ENCODE peak calls at places on chromosomes 1 and 21, in five cellular contexts. U, L, T, M and B are unnamed samples.

GRCh38 chr1:113879459-113880038 is 7.8 kb downstream of the BCL2L15 start:
- DNase-seq in U (no peak), L (no peak), T (no peak), M (no peak), B (no peak)

GRCh38 chr1:18217398-18218043 is 109.9 kb downstream of the IGSF21 start:
- DNase-seq in U (peak), L (peak), T (no peak), M (peak), B (peak)

GRCh38 chr21:43991447-43991991 is 20.6 kb upstream of the TRAPPC10 start:
- DNase-seq in U (no peak), L (no peak), T (no peak), M (no peak), B (no peak)

GRCh38 chr1:196902344-196902743 is 14.5 kb downstream of the CFHR4 start:
- DNase-seq in U (no peak), L (no peak), T (no peak), M (no peak), B (no peak)

GRCh38 chr1:209646558-209646957 is 5.7 kb downstream of the LAMB3 start:
- DNase-seq in U (no peak), L (no peak), T (no peak), M (peak), B (no peak)

GRCh38 chr1:119808491-119808890 is 2.8 kb downstream of the REG4 start:
- DNase-seq in U (no peak), L (no peak), T (no peak), M (peak), B (no peak)

GRCh38 chr1:185375583-185375982 is 58.5 kb upstream of the IVNS1ABP start:
- DNase-seq in U (no peak), L (no peak), T (no peak), M (peak), B (no peak)

GRCh38 chr1:18160290-18160942 is 52.8 kb downstream of the IGSF21 start:
- DNase-seq in U (no peak), L (no peak), T (no peak), M (no peak), B (no peak)

GRCh38 chr21:35424122-35424521 is 375.0 kb upstream of the RUNX1 start:
- DNase-seq in U (no peak), L (no peak), T (no peak), M (no peak), B (no peak)

GRCh38 chr1:226638001-226638601 is 89.5 kb downstream of the STUM start:
- DNase-seq in U (no peak), L (no peak), T (no peak), M (no peak), B (no peak)

GRCh38 chr1:226635456-226635941 is 86.9 kb downstream of the STUM start:
- DNase-seq in U (no peak), L (no peak), T (no peak), M (peak), B (no peak)

GRCh38 chr1:226636847-226637096 is 88.2 kb downstream of the STUM start:
- DNase-seq in U (no peak), L (no peak), T (no peak), M (no peak), B (no peak)

GRCh38 chr1:226638608-226639007 is 90.0 kb downstream of the STUM start:
- DNase-seq in U (no peak), L (no peak), T (no peak), M (no peak), B (no peak)

GRCh38 chr1:226637147-226637935 is 88.8 kb downstream of the STUM start:
- DNase-seq in U (no peak), L (no peak), T (no peak), M (no peak), B (no peak)
- TF ChIP-seq CTCF in U (no peak), L (peak), T (peak), M (peak), B (no peak)

GRCh38 chr1:182242641-182243040 is 148.9 kb downstream of the GLUL start:
- DNase-seq in U (no peak), L (no peak), T (no peak), M (no peak), B (no peak)
- TF ChIP-seq CTCF in U (no peak), L (no peak), T (no peak), M (no peak), B (no peak)

GRCh38 chr1:59288046-59288445 is 8.8 kb upstream of the FGGY start:
- DNase-seq in U (no peak), L (no peak), T (no peak), M (no peak), B (no peak)

GRCh38 chr1:59291566-59291965 is 5.3 kb upstream of the FGGY start:
- DNase-seq in U (no peak), L (no peak), T (no peak), M (no peak), B (no peak)

GRCh38 chr1:59289570-59289969 is 7.3 kb upstream of the FGGY start:
- DNase-seq in U (no peak), L (no peak), T (no peak), M (no peak), B (no peak)

GRCh38 chr1:59290173-59290954 is 6.5 kb upstream of the FGGY start:
- DNase-seq in U (peak), L (peak), T (no peak), M (peak), B (peak)

DNA sequence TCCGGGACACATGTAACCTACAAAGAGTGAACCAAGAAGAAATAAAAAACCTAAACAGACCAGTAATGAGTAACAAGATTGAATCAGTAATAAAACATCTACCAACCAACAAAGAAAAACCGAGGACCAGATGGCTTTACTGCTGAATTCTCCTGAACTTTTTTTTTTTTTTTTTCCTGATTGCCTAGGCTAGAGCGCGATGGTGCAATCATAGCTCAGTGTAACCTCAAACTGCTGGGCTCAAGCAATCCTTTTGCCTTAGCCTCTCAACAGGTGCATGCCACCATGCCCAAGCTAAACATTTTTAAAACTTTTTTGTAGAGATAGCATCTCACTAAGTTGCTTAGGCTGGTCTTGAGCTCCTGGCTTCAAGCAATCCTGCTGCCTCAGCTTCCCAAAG is 11.2 kb upstream of the FGGY start:
- DNase-seq in U (no peak), L (no peak), T (no peak), M (no peak), B (no peak)
- TF ChIP-seq CTCF in U (no peak), L (no peak), T (no peak), M (no peak), B (no peak)

DNA sequence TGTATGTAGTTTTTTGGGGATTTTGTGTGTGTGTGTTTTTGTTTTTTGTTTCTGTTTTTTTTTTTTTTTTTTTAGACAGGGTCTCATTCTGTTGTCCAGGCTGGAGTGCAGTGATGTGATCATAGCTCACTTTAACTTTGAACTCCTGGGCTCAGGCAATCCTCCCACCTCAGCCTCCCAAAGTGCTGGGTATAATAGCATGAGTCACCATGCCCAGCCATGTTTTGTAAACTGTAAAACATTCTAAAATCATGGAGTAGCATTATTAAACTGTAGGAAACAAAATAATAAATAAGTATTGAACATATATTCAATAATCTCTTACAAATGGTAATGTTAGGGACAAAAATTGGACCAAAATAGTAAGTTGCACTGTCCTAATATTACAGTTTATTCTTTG is 124.0 kb downstream of the FAF1 start:
- DNase-seq in U (no peak), L (no peak), T (no peak), M (no peak), B (no peak)
- TF ChIP-seq CTCF in U (no peak), L (no peak), T (no peak), M (no peak), B (no peak)

DNA sequence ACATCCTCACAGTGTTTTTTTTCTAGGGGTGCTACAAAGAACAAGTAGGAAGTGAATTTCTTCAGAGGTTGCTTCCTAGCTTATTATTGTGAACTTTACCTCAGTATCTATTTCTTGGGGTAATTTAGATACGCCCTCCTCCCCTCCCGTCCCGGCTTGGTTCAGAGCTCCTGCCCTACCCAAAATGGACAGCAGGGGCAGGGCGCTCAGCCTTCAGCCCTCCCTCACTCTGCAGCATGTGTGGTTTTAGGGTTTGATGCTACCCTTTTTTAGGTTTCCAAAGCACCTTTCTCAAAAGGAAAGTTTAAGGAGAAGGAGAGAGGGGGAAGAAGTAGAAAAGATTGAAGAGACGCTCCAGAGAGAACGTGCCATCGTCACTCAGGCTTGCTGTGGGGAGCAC is 16.9 kb upstream of the POGK start:
- DNase-seq in U (no peak), L (no peak), T (no peak), M (peak), B (no peak)
- TF ChIP-seq CTCF in U (no peak), L (peak), T (peak), M (peak), B (no peak)

GRCh38 chr1:203048555-203049051 is 22.3 kb downstream of the PPFIA4 start:
- DNase-seq in U (no peak), L (peak), T (no peak), M (no peak), B (no peak)
- TF ChIP-seq CTCF in U (no peak), L (no peak), T (no peak), M (no peak), B (no peak)

DNA sequence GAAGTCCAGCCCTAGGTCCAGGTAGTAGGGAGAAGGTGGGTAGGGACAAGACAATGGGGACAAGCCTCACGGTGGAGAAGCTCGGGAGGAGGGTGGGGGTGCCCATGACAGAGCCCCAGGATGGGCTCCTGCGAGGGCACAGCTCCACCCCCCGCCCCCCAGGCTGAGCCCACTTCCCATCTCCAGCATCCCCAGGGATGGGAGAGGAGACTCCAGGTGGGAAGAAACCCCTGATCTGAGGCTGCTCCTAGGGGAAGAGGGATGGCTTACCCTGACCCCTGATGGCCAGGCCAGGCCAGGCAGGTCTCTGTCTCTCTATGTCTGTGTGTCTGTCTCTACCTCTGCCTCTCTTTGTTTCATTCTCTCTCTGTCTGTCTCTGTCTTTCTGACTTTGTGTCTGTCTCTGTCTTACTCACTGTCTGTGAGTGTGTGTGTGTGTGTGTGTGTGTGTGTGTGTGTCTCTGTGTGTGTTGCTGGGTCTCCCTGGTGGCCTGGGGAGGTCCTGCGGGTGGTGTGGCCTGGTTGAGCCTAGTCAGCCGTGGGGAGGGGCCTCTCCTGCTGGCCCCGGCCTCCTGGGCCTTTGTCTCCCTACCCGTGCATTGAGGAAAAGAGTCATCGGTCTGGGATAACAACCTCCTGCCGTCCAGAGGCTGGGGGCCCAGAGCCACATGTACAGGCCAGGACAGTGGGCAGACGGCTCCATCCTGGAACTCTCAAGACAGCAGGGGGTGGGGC is 45.7 kb downstream of the WNT9A start:
- DNase-seq in U (no peak), L (no peak), T (no peak), M (peak), B (no peak)
- TF ChIP-seq CTCF in U (no peak), L (peak), T (peak), M (peak), B (no peak)